ENCODE peak calls at places on chromosomes 7 and 10, in five cellular contexts. N, R, E, L and F are unnamed samples.

GRCh38 chr7:25675789-25676474 is 447.6 kb upstream of the NPVF start:
- DNase-seq in N (no peak), R (no peak), E (peak), L (peak), F (no peak)

GRCh38 chr10:85679061-85679460 is 687.5 kb downstream of the GRID1 start:
- DNase-seq in N (no peak), R (no peak), E (no peak), L (no peak), F (no peak)

GRCh38 chr7:155897758-155898386 is 85.6 kb upstream of the SHH start:
- DNase-seq in N (no peak), R (no peak), E (no peak), L (no peak), F (no peak)

GRCh38 chr7:146115665-146116451 is 743 bp upstream of the CNTNAP2 start:
- DNase-seq in N (peak), R (peak), E (peak), L (peak), F (no peak)

GRCh38 chr7:98870071-98870651 is 347 bp upstream of the TMEM130 start:
- DNase-seq in N (peak), R (no peak), E (no peak), L (peak), F (no peak)

GRCh38 chr10:69101451-69102095 is 13.7 kb downstream of the SRGN start:
- DNase-seq in N (no peak), R (no peak), E (no peak), L (no peak), F (no peak)

GRCh38 chr7:44782460-44782859 is 14.0 kb upstream of the PPIA start:
- DNase-seq in N (no peak), R (no peak), E (no peak), L (no peak), F (no peak)

GRCh38 chr7:120021085-120021484 is 251.9 kb upstream of the KCND2 start:
- DNase-seq in N (no peak), R (no peak), E (no peak), L (no peak), F (no peak)

GRCh38 chr10:47339759-47340612 is 8.2 kb upstream of the RBP3 start:
- DNase-seq in N (no peak), R (peak), E (no peak), L (no peak), F (no peak)

GRCh38 chr10:89332718-89333281 is 5.0 kb downstream of the IFIT3 start:
- DNase-seq in N (no peak), R (no peak), E (no peak), L (no peak), F (no peak)

GRCh38 chr10:80265740-80266512 is 23.5 kb downstream of the MAT1A start:
- DNase-seq in N (no peak), R (no peak), E (no peak), L (no peak), F (no peak)

GRCh38 chr10:31121797-31122586 is 90.3 kb upstream of the ZNF438 start:
- DNase-seq in N (no peak), R (no peak), E (no peak), L (no peak), F (no peak)

GRCh38 chr10:93652857-93653256 is 40.5 kb downstream of the PDE6C start:
- DNase-seq in N (no peak), R (no peak), E (no peak), L (no peak), F (no peak)

GRCh38 chr7:136183981-136184380 is 206.8 kb upstream of the MTPN start:
- DNase-seq in N (no peak), R (no peak), E (no peak), L (no peak), F (no peak)

GRCh38 chr10:15211464-15211979 is 43.0 kb upstream of the NMT2 start:
- DNase-seq in N (no peak), R (no peak), E (no peak), L (no peak), F (no peak)

GRCh38 chr7:26001662-26002244 is 150.2 kb upstream of the NFE2L3 start:
- DNase-seq in N (no peak), R (peak), E (peak), L (no peak), F (no peak)

DNA sequence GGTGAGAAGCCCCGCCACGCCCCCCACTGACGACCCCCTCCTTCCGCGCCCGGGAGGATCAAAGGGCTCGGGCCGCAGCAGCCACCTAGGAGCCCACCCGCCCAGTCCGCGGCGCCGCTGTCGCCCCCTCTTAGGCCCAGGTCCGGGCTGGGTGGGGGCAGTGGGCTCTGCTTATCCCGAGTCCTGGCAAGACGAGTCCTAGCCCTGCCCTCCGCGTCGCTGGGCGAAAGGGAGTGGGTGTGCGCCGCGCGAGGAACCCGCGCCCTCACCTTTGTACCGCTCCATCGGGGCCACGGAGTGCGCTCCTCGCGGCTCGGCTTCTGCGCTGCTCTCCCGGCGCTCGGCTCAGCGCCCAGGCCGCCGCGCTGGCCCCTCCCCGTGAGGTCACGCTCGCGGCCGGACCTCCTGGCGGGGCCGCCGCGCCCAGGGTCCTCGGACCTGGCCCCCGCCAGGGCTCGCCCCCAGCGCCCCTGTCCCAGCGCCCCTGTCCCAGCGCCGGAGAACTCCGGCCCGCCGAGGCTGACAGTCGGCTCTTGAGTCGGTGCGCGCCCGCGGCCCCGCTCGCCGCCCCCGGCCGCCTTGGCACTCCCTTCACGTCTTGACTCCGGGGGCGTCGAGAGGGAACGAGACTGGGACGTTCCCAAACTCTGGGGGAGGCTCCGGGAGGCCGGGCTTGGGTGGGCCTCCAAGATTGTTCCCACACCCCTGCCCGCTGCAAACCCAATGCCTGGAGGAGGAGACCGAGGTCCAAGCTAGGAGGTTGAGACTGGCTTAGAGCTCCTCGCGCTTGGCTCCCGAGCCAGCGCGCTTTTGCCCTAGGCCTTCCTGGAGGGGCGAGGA is at the start of gene AFAP1L2:
- DNase-seq in N (peak), R (peak), E (no peak), L (peak), F (no peak)
- TF ChIP-seq POLR2A in N (no peak), R (no peak), E (peak), L (peak), F (no peak)

GRCh38 chr10:132418520-132419416 is 21.8 kb downstream of the PWWP2B start:
- DNase-seq in N (no peak), R (peak), E (peak), L (no peak), F (no peak)
- TF ChIP-seq POLR2A in N (no peak), R (no peak), E (peak), L (no peak), F (peak)

DNA sequence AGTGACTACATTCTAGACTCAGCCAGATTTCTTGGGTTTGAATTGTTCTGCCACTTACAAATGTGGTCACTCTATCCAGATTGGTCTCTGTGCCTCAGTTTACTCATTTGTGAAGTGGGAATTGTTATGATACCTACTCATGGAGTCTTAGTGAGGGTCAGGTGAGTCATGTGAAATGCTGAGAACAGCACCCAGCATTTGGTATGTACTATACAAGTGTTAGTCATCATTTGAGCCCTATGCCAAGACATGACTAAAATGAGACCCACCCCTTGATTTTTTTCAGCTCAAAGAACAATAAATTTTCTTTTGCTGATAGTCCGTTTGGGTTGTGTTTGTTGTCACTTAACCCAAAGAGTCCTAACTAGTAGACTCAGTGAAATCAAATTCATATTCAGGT is 92.8 kb downstream of the CHN2 start:
- DNase-seq in N (no peak), R (no peak), E (no peak), L (no peak), F (no peak)
- TF ChIP-seq POLR2A in N (no peak), R (no peak), E (no peak), L (no peak), F (no peak)

GRCh38 chr7:107940146-107940489 is 49.1 kb downstream of the DLD start:
- DNase-seq in N (no peak), R (no peak), E (no peak), L (no peak), F (no peak)

GRCh38 chr7:107940951-107941350 is 50.0 kb downstream of the DLD start:
- DNase-seq in N (no peak), R (no peak), E (no peak), L (no peak), F (no peak)

GRCh38 chr7:107937514-107937913 is 46.5 kb downstream of the DLD start:
- DNase-seq in N (no peak), R (no peak), E (peak), L (no peak), F (no peak)

GRCh38 chr7:107938448-107939250 is 47.7 kb downstream of the DLD start:
- DNase-seq in N (no peak), R (no peak), E (no peak), L (peak), F (no peak)

DNA sequence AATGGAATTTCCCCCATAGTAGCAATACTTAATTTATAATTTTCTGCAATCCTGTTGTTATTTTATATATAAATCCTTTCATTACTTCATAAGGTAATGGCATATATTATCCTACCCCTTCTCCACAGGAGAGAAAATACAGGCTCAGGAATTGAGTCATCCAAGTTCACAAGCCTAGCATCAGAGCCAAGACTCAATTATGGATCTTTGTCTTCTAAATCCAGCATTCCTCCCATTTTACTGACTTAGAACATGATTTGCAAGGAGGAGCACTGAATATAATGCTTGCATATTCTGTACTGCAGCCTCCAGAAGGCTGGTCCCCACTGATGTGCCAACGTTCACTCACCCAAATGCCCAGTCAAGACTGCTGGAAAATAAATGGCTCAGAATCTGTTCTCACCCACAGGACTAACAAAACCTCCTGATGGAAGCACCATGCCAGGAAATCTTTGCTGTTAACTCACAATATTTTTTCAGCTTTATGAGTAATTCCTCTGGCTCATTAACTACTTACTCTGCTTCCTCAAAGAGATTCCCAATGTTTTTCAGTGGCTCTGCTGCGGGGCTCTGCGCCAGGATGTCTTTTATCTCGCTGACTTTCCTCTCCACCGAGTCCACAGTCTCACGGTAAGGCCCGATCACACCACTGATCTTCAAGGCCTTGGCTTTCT is 48.6 kb downstream of the DLD start:
- DNase-seq in N (no peak), R (no peak), E (no peak), L (peak), F (no peak)
- TF ChIP-seq POLR2A in N (no peak), R (no peak), E (no peak), L (no peak), F (no peak)

DNA sequence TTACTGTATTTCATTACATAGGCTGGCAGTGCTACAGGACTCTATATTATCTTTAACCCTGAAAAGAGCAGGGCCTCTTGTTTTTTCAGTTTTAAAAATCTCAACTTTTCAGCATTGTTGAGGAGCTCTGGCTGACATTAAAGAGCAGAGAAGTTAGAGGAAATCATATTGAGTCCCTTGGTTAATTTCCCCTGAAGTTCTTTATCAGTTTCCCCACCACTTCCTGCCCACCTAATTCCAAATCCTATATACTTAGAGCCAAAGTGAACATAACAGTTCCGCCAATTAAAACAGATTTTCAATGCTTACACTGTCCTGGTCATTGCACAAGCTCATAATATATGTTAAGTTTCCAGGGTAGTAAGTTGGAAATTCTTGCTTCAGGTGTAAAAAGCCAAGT is 66.0 kb upstream of the MRLN start:
- DNase-seq in N (no peak), R (no peak), E (no peak), L (no peak), F (no peak)
- TF ChIP-seq POLR2A in N (no peak), R (no peak), E (no peak), L (no peak), F (no peak)

DNA sequence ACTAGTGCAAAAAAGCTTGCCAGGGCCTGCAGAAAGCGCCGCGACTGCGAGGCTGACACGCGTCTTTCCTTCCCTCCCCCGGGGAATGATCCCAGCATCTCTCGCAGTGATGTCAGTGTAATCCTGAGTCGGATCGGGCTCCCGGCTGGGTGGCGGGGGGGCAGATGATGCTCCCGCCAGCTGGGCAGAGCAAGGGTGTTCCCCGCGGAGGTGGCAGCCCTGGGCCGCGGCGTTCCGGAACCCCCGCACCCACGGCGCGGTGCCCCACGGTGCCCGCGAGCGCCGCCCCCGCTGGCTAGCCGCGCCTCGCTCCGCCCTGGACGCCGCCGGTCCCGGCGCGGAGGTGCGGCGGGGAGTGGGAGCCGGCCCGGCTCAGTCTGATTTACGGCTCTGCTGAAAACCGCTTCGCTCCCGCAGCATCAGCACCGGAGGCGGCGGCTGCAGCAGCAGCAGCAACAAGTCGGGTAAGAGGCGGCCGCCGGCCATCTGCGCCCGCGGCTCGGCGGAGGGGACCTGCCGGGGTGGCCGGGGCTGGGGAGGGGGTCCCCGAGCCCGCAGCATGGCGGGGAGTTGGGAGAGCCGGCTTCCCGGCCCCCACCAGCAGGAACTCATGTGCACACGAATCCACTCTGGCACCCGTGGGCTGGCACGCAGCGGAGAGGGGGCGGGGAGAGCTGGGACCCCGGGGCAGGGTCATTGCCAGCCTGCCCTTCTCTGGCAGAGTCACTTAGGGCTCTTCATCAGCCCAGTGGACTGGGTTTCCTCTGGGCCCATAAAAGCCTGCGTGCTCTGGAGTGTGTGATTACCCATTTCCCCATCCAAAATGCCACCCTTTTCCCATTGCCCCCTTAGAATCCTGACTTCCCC is at the start of gene ZNF365:
- DNase-seq in N (peak), R (no peak), E (no peak), L (peak), F (no peak)
- TF ChIP-seq POLR2A in N (no peak), R (no peak), E (no peak), L (no peak), F (no peak)